ENCODE peak calls at places on chromosome 13, in six cellular contexts. S is heart right ventricle, K is lower lobe of right lung, V is colonic mucosa, L is neural crest cell, D is astrocyte of the spinal cord. F is an unnamed sample.

GRCh38 chr13:34672631-34673030 is 269.4 kb upstream of the NBEA start:
- DNase-seq in S (no peak), K (no peak), V (no peak), L (no peak), D (no peak), F (no peak)

GRCh38 chr13:39656325-39656677 is 839 bp downstream of the COG6 start:
- DNase-seq in S (no peak), K (no peak), V (no peak), L (no peak), D (peak; percentile 11), F (no peak)

GRCh38 chr13:49357694-49358093 is 86.2 kb downstream of the CAB39L start:
- DNase-seq in S (no peak), K (no peak), V (no peak), L (no peak), D (peak; percentile 64), F (no peak)

GRCh38 chr13:49220035-49220855 is at the start of gene MLNR:
- DNase-seq in S (peak; percentile 16), K (peak; percentile 53), V (peak; percentile 44), L (peak; percentile 33), D (no peak), F (no peak)

GRCh38 chr13:47672982-47673670 is 327.9 kb downstream of the SUCLA2 start:
- DNase-seq in S (no peak), K (no peak), V (no peak), L (no peak), D (peak; percentile 93), F (no peak)

GRCh38 chr13:38223093-38223492 is 126.6 kb upstream of the UFM1 start:
- DNase-seq in S (no peak), K (no peak), V (no peak), L (no peak), D (peak; percentile 36), F (no peak)

GRCh38 chr13:93249259-93249917 is 22.8 kb downstream of the GPC6 start:
- DNase-seq in S (no peak), K (no peak), V (no peak), L (no peak), D (peak; percentile 94), F (no peak)

GRCh38 chr13:113124211-113125025 is 1.8 kb downstream of the F10 start:
- DNase-seq in S (no peak), K (peak; percentile 25), V (no peak), L (no peak), D (no peak), F (no peak)

GRCh38 chr13:50691176-50691681 is 152.3 kb downstream of the DLEU7 start:
- DNase-seq in S (no peak), K (no peak), V (no peak), L (no peak), D (no peak), F (no peak)

GRCh38 chr13:39281539-39282150 is 243.4 kb downstream of the NHLRC3 start:
- DNase-seq in S (no peak), K (no peak), V (no peak), L (no peak), D (no peak), F (no peak)

GRCh38 chr13:45105895-45106294 is 14.4 kb upstream of the GTF2F2 start:
- DNase-seq in S (no peak), K (no peak), V (no peak), L (no peak), D (no peak), F (no peak)

GRCh38 chr13:88086577-88086976 is 415.4 kb downstream of the SLITRK5 start:
- DNase-seq in S (no peak), K (no peak), V (no peak), L (no peak), D (peak; percentile 41), F (no peak)

GRCh38 chr13:51645154-51645650 is 60.9 kb downstream of the WDFY2 start:
- DNase-seq in S (no peak), K (no peak), V (no peak), L (no peak), D (peak; percentile 86), F (peak; percentile 74)

GRCh38 chr13:42354246-42355117 is 82.5 kb downstream of the AKAP11 start:
- DNase-seq in S (no peak), K (no peak), V (no peak), L (no peak), D (peak; percentile 97), F (no peak)

GRCh38 chr13:32259116-32259515 is 56.0 kb downstream of the ZAR1L start:
- DNase-seq in S (no peak), K (no peak), V (no peak), L (no peak), D (no peak), F (no peak)

GRCh38 chr13:102277286-102277685 is 124.6 kb downstream of the FGF14 start:
- DNase-seq in S (peak; percentile 29), K (no peak), V (no peak), L (no peak), D (no peak), F (no peak)

GRCh38 chr13:80052286-80052685 is 288.6 kb downstream of the SPRY2 start:
- DNase-seq in S (no peak), K (no peak), V (no peak), L (no peak), D (no peak), F (no peak)

GRCh38 chr13:113846639-113847318 is 17.1 kb downstream of the GAS6 start:
- DNase-seq in S (no peak), K (no peak), V (no peak), L (no peak), D (no peak), F (no peak)

GRCh38 chr13:113822956-113823744 is 40.7 kb downstream of the GAS6 start:
- DNase-seq in S (no peak), K (no peak), V (no peak), L (no peak), D (no peak), F (no peak)

GRCh38 chr13:38348890-38349289 is 761 bp upstream of the UFM1 start:
- DNase-seq in S (no peak), K (no peak), V (peak; percentile 27), L (no peak), D (peak; percentile 48), F (no peak)

GRCh38 chr13:42997381-42997780 is 5.3 kb upstream of the EPSTI1 start:
- DNase-seq in S (no peak), K (no peak), V (no peak), L (no peak), D (peak; percentile 28), F (no peak)

GRCh38 chr13:24734951-24735350 is 29.0 kb upstream of the RNF17 start:
- DNase-seq in S (no peak), K (no peak), V (no peak), L (no peak), D (no peak), F (no peak)

GRCh38 chr13:101127741-101128353 is 288.5 kb downstream of the NALCN start:
- DNase-seq in S (no peak), K (no peak), V (no peak), L (no peak), D (peak; percentile 67), F (no peak)

DNA sequence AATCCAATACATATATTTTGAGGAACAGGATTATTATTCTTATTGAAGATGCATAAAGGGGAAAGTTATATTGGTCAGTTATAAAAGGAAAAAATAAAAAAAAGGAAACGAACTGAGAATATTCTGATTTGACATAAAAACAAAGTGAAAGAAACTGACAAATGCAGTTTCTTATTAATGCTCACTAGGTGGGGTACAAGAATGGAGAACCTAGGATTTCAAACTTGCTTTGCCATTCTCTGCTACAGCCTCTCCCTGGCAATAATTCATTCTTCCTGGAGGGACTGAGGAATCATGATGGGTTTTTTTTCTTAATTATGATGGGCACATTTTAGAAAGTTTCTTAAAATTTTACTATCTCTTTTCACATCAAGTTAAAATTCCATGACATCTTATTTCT is 154.9 kb downstream of the PCDH9 start:
- DNase-seq in S (no peak), K (no peak), V (no peak), L (no peak), D (no peak), F (no peak)
- TF ChIP-seq CTCF in S (no peak), K (no peak), V (no peak), L (peak; percentile 14), D (peak; percentile 7), F (no peak)

GRCh38 chr13:28380319-28380718 is 114.6 kb downstream of the FLT1 start:
- DNase-seq in S (no peak), K (no peak), V (no peak), L (no peak), D (no peak), F (no peak)

GRCh38 chr13:28373803-28374202 is 121.1 kb downstream of the FLT1 start:
- DNase-seq in S (no peak), K (no peak), V (no peak), L (no peak), D (no peak), F (no peak)

GRCh38 chr13:28375250-28375930 is 119.5 kb downstream of the FLT1 start:
- DNase-seq in S (no peak), K (no peak), V (no peak), L (no peak), D (no peak), F (no peak)

GRCh38 chr13:28379371-28380083 is 115.4 kb downstream of the FLT1 start:
- DNase-seq in S (no peak), K (no peak), V (no peak), L (no peak), D (no peak), F (no peak)

DNA sequence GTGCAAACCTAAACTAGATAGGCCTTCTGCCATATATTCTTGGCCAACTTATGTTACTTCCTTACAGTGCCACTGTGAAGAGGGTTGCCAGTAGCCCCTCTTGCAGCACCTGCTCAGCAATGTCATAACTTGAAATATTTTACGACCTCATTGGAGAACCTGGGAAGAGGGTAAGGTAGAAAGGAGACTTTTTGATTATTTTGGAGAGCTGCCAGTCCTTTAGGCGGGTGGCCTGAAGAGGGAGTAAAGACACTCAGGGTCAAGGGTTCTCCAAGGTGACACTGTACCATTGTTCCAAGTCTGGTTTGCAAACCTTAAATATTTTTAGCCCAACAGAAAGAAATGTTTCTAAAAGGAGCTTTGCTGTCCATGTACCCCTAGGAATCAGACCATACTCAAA is 118.3 kb downstream of the FLT1 start:
- DNase-seq in S (no peak), K (no peak), V (peak; percentile 22), L (no peak), D (no peak), F (no peak)
- TF ChIP-seq CTCF in S (no peak), K (no peak), V (no peak), L (no peak), D (no peak), F (no peak)

GRCh38 chr13:85798999-85799646 is at the start of gene SLITRK6:
- DNase-seq in S (no peak), K (no peak), V (peak; percentile 18), L (no peak), D (peak; percentile 79), F (no peak)
- TF ChIP-seq CTCF in S (no peak), K (no peak), V (no peak), L (no peak), D (no peak), F (no peak)

DNA sequence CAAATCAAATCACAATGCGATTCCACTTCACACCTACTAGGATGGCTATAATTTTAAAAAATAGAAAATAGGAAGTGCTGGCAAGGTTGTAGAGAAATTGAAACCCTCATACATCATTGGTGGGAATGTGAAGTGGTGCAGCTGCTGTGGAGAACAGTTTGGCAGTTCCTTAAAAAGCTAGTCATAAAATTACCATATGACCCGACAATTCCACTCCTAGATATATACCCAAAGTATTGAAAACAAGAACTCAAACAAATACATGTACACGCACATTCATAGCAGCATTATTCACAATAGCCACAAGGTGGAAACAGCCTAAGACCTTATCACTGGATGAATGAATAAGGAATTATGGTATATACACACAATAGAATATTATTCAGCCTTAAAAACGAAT is 12.0 kb downstream of the HMGB1 start:
- DNase-seq in S (no peak), K (no peak), V (no peak), L (no peak), D (no peak), F (no peak)
- TF ChIP-seq CTCF in S (no peak), K (no peak), V (no peak), L (peak; percentile 43), D (peak; percentile 34), F (peak; percentile 39)